ENCODE peak calls at places on chromosome 7, in nine cellular contexts. B, S, U, N, V, L, F, X and D are unnamed samples.

GRCh38 chr7:91288208-91288824 is 24.1 kb downstream of the FZD1 start:
- DNase-seq in B (peak), S (no peak), U (no peak), N (peak), V (peak), L (peak), F (peak), X (no peak), D (peak)

GRCh38 chr7:80659120-80660055 is 20.9 kb downstream of the CD36 start:
- DNase-seq in B (peak), S (peak), U (no peak), N (peak), V (no peak), L (peak), F (peak), X (no peak), D (peak)

GRCh38 chr7:86469680-86470295 is 173.9 kb upstream of the GRM3 start:
- DNase-seq in B (peak), S (peak), U (no peak), N (peak), V (peak), L (peak), F (peak), X (peak), D (peak)

GRCh38 chr7:106750773-106751172 is 89.8 kb upstream of the CCDC71L start:
- DNase-seq in B (no peak), S (no peak), U (no peak), N (no peak), V (no peak), L (no peak), F (no peak), X (no peak), D (no peak)

GRCh38 chr7:130345106-130345505 is 490 bp downstream of the CPA5 start:
- DNase-seq in B (no peak), S (peak), U (no peak), N (no peak), V (no peak), L (no peak), F (no peak), X (no peak), D (no peak)

GRCh38 chr7:79593819-79594218 is 140.4 kb upstream of the MAGI2 start:
- DNase-seq in B (no peak), S (peak), U (no peak), N (peak), V (no peak), L (peak), F (no peak), X (no peak), D (no peak)

GRCh38 chr7:103573479-103574058 is 127.6 kb upstream of the SLC26A5 start:
- DNase-seq in B (peak), S (peak), U (no peak), N (peak), V (no peak), L (peak), F (peak), X (no peak), D (peak)

GRCh38 chr7:151243411-151244155 is 4.9 kb downstream of the SMARCD3 start:
- DNase-seq in B (no peak), S (peak), U (no peak), N (no peak), V (no peak), L (peak), F (no peak), X (no peak), D (no peak)

GRCh38 chr7:93053209-93053945 is 64.4 kb downstream of the SAMD9 start:
- DNase-seq in B (no peak), S (no peak), U (no peak), N (no peak), V (no peak), L (no peak), F (no peak), X (no peak), D (no peak)

GRCh38 chr7:42002654-42003053 is 234.4 kb downstream of the GLI3 start:
- DNase-seq in B (no peak), S (no peak), U (no peak), N (no peak), V (peak), L (no peak), F (no peak), X (no peak), D (no peak)

GRCh38 chr7:140639366-140640053 is 1.1 kb downstream of the DENND2A start:
- DNase-seq in B (peak), S (no peak), U (no peak), N (no peak), V (no peak), L (no peak), F (no peak), X (no peak), D (no peak)

GRCh38 chr7:70787772-70788171 is 344.2 kb upstream of the GALNT17 start:
- DNase-seq in B (no peak), S (no peak), U (no peak), N (no peak), V (no peak), L (no peak), F (no peak), X (no peak), D (no peak)

GRCh38 chr7:143878884-143879283 is 23.1 kb downstream of the TCAF1 start:
- DNase-seq in B (no peak), S (no peak), U (no peak), N (no peak), V (no peak), L (no peak), F (no peak), X (no peak), D (no peak)

GRCh38 chr7:100418930-100419659 is 9.4 kb downstream of the ZCWPW1 start:
- DNase-seq in B (peak), S (no peak), U (no peak), N (no peak), V (no peak), L (no peak), F (no peak), X (no peak), D (no peak)

GRCh38 chr7:115099906-115100305 is 178.0 kb downstream of the MDFIC start:
- DNase-seq in B (no peak), S (no peak), U (no peak), N (peak), V (no peak), L (peak), F (peak), X (no peak), D (peak)

GRCh38 chr7:29035044-29035740 is 77.1 kb upstream of the TRIL start:
- DNase-seq in B (no peak), S (no peak), U (no peak), N (peak), V (no peak), L (peak), F (peak), X (no peak), D (peak)

GRCh38 chr7:24197852-24198251 is 86.1 kb upstream of the NPY start:
- DNase-seq in B (no peak), S (no peak), U (no peak), N (peak), V (no peak), L (no peak), F (no peak), X (no peak), D (no peak)

GRCh38 chr7:116445447-116445846 is 54.1 kb upstream of the CAV2 start:
- DNase-seq in B (no peak), S (no peak), U (no peak), N (no peak), V (no peak), L (no peak), F (no peak), X (no peak), D (no peak)

GRCh38 chr7:139642283-139642682 is 118.8 kb downstream of the CLEC2L start:
- DNase-seq in B (no peak), S (no peak), U (no peak), N (no peak), V (no peak), L (no peak), F (no peak), X (no peak), D (no peak)

GRCh38 chr7:154912921-154913644 is 89.8 kb downstream of the PAXIP1 start:
- DNase-seq in B (no peak), S (no peak), U (no peak), N (no peak), V (no peak), L (no peak), F (no peak), X (no peak), D (no peak)

GRCh38 chr7:92614586-92615237 is 24.5 kb upstream of the FAM133B start:
- DNase-seq in B (no peak), S (peak), U (no peak), N (no peak), V (no peak), L (no peak), F (no peak), X (no peak), D (no peak)

GRCh38 chr7:151782598-151783448 is 94.1 kb downstream of the PRKAG2 start:
- DNase-seq in B (peak), S (peak), U (peak), N (no peak), V (peak), L (peak), F (peak), X (peak), D (peak)

GRCh38 chr7:341841-342638 is 52.1 kb downstream of the FOXL3 start:
- DNase-seq in B (no peak), S (no peak), U (no peak), N (no peak), V (peak), L (no peak), F (no peak), X (no peak), D (no peak)

GRCh38 chr7:140672382-140673062 is at the start of gene ADCK2:
- DNase-seq in B (peak), S (peak), U (peak), N (no peak), V (peak), L (peak), F (no peak), X (no peak), D (no peak)